ENCODE peak calls at places on chromosomes 11 and 22, in ten cellular contexts. R, Z, A, G, X, H, V, B, I and Y are unnamed samples.

GRCh38 chr11:61091373-61092279 is 10.7 kb upstream of the CD5 start:
- DNase-seq in I (no peak), V (peak; percentile 72), Z (no peak), G (peak; percentile 10), B (no peak), X (no peak), H (no peak), R (no peak), A (no peak), Y (no peak)

GRCh38 chr22:46355996-46356471 is 20.5 kb downstream of the TRMU start:
- DNase-seq in B (no peak), V (no peak), Z (no peak), I (no peak), H (no peak), G (no peak), X (no peak), A (no peak), R (no peak), Y (no peak)

GRCh38 chr11:69649576-69649900 is 8.6 kb downstream of the CCND1 start:
- DNase-seq in B (no peak), I (no peak), X (no peak), A (no peak), V (no peak), H (no peak), G (no peak), Z (no peak), R (no peak), Y (no peak)

GRCh38 chr11:83238111-83238510 is 44.6 kb downstream of the ANKRD42 start:
- DNase-seq in H (no peak), Z (no peak), B (no peak), I (no peak), X (no peak), V (peak; percentile 70), A (no peak), G (no peak), R (no peak), Y (no peak)

GRCh38 chr11:107549253-107549953 is 16.1 kb downstream of the ALKBH8 start:
- DNase-seq in I (peak; percentile 35), V (peak; percentile 40), Z (no peak), G (peak; percentile 63), X (peak; percentile 22), R (no peak), B (no peak), A (peak; percentile 35), H (no peak), Y (no peak)

GRCh38 chr11:19878520-19878919 is 165.9 kb downstream of the NAV2 start:
- DNase-seq in X (no peak), Z (no peak), I (no peak), R (no peak), H (no peak), G (no peak), A (no peak), B (no peak), V (no peak), Y (no peak)

GRCh38 chr11:12723410-12724297 is 49.4 kb downstream of the TEAD1 start:
- DNase-seq in R (no peak), A (peak; percentile 34), Z (no peak), X (peak; percentile 44), I (no peak), G (peak; percentile 60), H (no peak), B (no peak), V (peak; percentile 97), Y (no peak)

GRCh38 chr11:130725417-130726233 is 190.7 kb downstream of the SNX19 start:
- DNase-seq in Z (no peak), B (no peak), A (no peak), R (no peak), V (peak; percentile 68), H (no peak), X (no peak), I (no peak), G (peak; percentile 20), Y (no peak)

GRCh38 chr11:132005874-132006273 is 635.5 kb downstream of the NTM start:
- DNase-seq in R (no peak), X (no peak), A (no peak), V (no peak), G (no peak), I (no peak), B (no peak), Z (no peak), H (no peak), Y (no peak)

GRCh38 chr22:50465066-50465465 is 9.8 kb downstream of the SBF1 start:
- DNase-seq in Z (no peak), V (no peak), H (no peak), B (no peak), I (no peak), A (no peak), G (no peak), X (no peak), R (no peak), Y (no peak)

GRCh38 chr11:74754507-74755255 is 6.0 kb downstream of the RNF169 start:
- DNase-seq in H (no peak), G (peak; percentile 97), Z (peak; percentile 89), A (peak; percentile 99), R (no peak), B (no peak), V (peak; percentile 98), X (no peak), I (no peak), Y (peak; percentile 89)